ENCODE peak calls at places on chromosomes 11 and 22, in ten cellular contexts. B is PC-3; U is psoas muscle; N is fibroblast of lung; K is transverse colon; H is kidney; A is right lobe of liver; Q is small intestine; G is SJSA1; F is naive thymus-derived CD4-positive, alpha-beta T cell. X is an unnamed sample.

GRCh38 chr11:69640995-69641581 is at the start of gene CCND1:
- DNase-seq in F (peak), Q (peak), H (peak), G (peak), N (peak), U (peak), K (peak), B (peak), A (peak), X (peak)

GRCh38 chr11:17822021-17822781 is 87.6 kb downstream of the KCNC1 start:
- DNase-seq in H (no peak), N (peak), A (no peak), Q (no peak), F (no peak), U (no peak), K (no peak), B (no peak), G (no peak), X (peak)

GRCh38 chr11:562046-562645 is 1.4 kb downstream of the RASSF7 start:
- DNase-seq in B (no peak), Q (no peak), H (peak), A (no peak), K (no peak), G (no peak), U (no peak), N (no peak), F (no peak), X (no peak)

GRCh38 chr11:63682045-63682915 is 980 bp downstream of the RTN3 start:
- DNase-seq in A (peak), N (peak), U (no peak), F (no peak), H (no peak), B (peak), K (peak), G (no peak), Q (peak), X (no peak)

GRCh38 chr11:120579601-120580000 is 68.1 kb downstream of the GRIK4 start:
- DNase-seq in G (no peak), N (no peak), B (no peak), H (peak), F (no peak), K (no peak), A (no peak), Q (no peak), U (no peak), X (no peak)

GRCh38 chr22:27274770-27275449 is 526.6 kb downstream of the MN1 start:
- DNase-seq in U (no peak), Q (no peak), A (no peak), H (no peak), N (no peak), B (no peak), G (no peak), F (no peak), K (no peak), X (peak)

GRCh38 chr11:123547180-123547579 is 107.2 kb downstream of the SCN3B start:
- DNase-seq in A (no peak), B (no peak), K (no peak), F (no peak), N (no peak), U (no peak), Q (no peak), H (no peak), G (no peak), X (no peak)

GRCh38 chr11:30712749-30713148 is 126.6 kb upstream of the MPPED2 start:
- DNase-seq in A (no peak), B (no peak), U (no peak), N (no peak), G (no peak), F (no peak), K (no peak), Q (no peak), H (no peak), X (no peak)

DNA sequence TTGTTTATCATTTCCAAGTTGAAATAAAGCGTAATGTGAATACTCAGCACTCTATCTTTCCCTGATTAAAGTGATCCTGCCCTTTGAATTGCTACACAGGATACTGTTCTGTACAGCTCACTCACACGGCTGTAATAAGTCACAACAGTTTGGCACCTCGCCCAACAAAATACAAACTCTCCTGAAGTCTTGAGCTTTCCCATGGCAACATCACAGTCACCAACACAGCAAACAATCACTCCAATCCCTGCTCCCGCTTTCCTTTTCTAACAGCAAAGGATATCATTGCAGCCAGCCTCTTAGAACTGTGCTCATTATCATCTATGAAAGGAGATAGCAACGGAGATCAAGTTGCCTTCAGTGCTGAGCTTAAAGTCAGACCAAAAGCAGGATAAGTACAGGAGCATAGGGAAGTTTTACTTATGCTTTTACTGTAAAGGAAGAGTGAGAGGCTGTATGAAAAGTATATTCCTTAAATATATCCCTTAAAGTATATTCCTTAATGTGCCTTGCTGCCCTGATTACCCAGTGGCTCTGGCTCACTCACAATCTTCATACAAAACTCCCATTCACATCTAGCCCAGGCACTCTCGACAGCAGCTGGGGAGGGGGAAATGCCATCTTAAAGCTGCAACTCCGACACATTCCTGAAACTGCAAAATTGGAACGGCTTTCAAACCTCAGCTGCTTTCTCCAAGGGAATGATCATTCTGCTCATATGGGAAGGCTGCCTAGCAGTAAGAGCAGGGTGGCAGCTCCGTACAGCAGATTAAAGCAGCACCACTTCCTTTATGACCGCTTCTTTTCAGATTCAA is 35.9 kb downstream of the MAML2 start:
- DNase-seq in Q (peak), H (peak), N (peak), U (peak), G (peak), A (peak), K (peak), B (peak), F (no peak), X (peak)
- H3K27ac ChIP-seq in Q (peak), H (peak), N (peak), U (peak), G (peak), A (peak), K (peak), B (peak), F (peak), X (peak)

DNA sequence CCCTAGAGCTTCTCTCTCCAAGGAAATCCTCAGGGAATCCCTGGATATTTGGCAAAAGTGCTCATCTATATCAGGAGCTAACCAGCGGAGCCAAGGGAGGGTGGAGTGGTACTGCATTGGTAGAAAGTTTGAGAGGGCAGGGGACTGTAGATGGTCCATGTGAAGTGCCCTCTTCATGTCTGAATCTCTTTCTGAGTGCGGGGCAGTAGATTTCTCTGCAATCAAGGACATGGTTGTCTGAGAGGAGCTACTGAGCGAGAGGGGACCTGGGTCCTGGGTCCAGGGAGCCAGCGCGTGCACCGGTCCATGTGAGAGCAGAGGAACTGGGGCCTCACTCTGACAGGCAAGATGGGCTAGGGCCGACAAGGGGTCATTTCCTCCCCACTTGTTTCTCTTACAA is 716 bp downstream of the DIXDC1 start:
- DNase-seq in H (no peak), B (no peak), A (no peak), F (no peak), U (no peak), G (no peak), N (no peak), K (no peak), Q (no peak), X (no peak)
- H3K4me3 ChIP-seq in H (no peak), B (peak), A (peak), F (peak), U (peak), G (peak), N (peak), K (no peak), Q (no peak), X (peak)

GRCh38 chr22:37804502-37804885 is 3.2 kb upstream of the GCAT start:
- DNase-seq in U (no peak), B (no peak), F (peak), Q (no peak), K (no peak), H (no peak), G (no peak), A (no peak), N (no peak), X (no peak)
- H3K27ac ChIP-seq in U (peak), B (peak), F (peak), Q (peak), K (peak), H (no peak), G (peak), A (peak), N (peak), X (peak)

DNA sequence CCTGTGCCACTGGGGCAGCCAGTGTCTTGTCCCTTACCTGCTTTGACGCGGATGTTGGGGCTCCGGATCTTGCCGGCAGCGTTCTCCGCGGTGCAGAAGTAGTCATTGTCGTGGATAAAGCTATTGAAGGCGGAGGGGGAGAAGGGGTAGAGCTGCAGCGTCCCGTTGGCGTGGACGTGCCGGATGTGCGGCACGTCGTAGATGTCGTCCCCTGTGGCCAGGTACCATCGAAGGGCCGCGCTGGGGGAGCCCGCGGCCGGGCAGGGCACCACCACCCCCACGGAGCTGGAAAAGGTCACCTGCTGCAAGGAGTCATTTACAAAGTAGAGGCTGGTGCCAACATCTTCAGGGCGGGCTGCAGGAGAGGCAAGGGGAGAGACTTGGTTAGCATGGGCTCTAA is 16.6 kb downstream of the DSCAML1 start:
- DNase-seq in G (no peak), A (no peak), F (no peak), N (no peak), B (no peak), H (no peak), Q (no peak), U (no peak), K (no peak), X (no peak)
- H3K4me3 ChIP-seq in G (no peak), A (no peak), F (no peak), N (no peak), B (no peak), H (no peak), Q (no peak), U (no peak), K (no peak), X (no peak)

DNA sequence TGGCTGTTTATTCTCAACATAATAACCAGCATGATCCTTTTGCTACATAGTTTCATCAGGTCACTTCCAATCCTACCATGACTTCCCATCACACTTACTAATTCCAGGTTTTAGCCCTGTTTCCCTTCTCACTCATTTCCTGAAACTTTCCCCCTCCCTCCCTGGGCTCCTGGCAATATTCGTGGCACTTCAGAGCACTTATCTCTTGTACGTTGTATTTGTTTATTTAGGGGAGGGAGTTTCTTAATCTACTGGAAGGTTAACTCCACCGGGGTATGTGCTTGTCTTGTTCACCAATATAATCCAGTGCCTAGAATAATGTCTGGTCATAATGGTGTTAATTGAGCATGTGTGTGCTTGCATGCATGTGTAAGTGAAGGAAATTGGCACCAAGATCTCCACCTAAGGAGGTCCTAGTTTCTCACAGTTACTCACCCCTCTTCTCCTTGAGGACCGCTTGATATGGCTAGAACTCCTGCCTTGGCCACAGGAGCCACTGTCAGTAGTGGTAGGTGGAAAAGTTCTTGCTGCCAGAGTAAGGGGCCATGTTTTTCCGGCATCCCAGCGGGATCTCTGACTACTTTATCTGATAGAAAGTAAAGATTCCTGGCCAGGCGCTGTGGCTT is 11.7 kb downstream of the EIF3L start:
- DNase-seq in F (no peak), A (no peak), B (no peak), G (no peak), Q (peak), K (no peak), N (no peak), H (no peak), U (no peak), X (no peak)
- H3K27ac ChIP-seq in F (no peak), A (no peak), B (no peak), G (no peak), Q (no peak), K (no peak), N (no peak), H (no peak), U (peak), X (peak)